ENCODE peak calls at places on chromosomes 3 and 15, in eight cellular contexts. Z, S, Y, L, A, B, M and J are unnamed samples.
A peak's percentile ranks its signal among the peaks of the same experiment; 100 is the strongest.

GRCh38 chr3:158918008-158918407 is 116.2 kb downstream of the MFSD1 start:
- DNase-seq in A (no peak), Y (peak; percentile 69), Z (peak; percentile 45), B (peak; percentile 11), M (peak; percentile 80), S (peak; percentile 74), L (no peak), J (peak; percentile 78)

GRCh38 chr3:114380233-114380645 is 86.4 kb downstream of the TIGIT start:
- DNase-seq in Z (no peak), M (peak; percentile 97), S (peak; percentile 95), L (peak; percentile 44), B (peak; percentile 81), A (no peak), Y (no peak), J (peak; percentile 93)

GRCh38 chr15:68310178-68310810 is 32.7 kb downstream of the FEM1B start:
- DNase-seq in B (peak; percentile 34), S (no peak), L (peak; percentile 41), A (no peak), Z (no peak), M (no peak), Y (no peak), J (no peak)

GRCh38 chr3:123032057-123032456 is 4.5 kb upstream of the SEMA5B start:
- DNase-seq in S (no peak), A (no peak), Y (no peak), M (no peak), B (no peak), L (no peak), Z (no peak), J (no peak)

GRCh38 chr3:158483701-158484100 is 87.3 kb upstream of the MLF1 start:
- DNase-seq in Y (no peak), B (no peak), M (no peak), A (no peak), Z (no peak), L (no peak), S (no peak), J (no peak)

GRCh38 chr3:170128977-170129431 is 52.5 kb downstream of the PHC3 start:
- DNase-seq in A (no peak), S (peak; percentile 19), B (no peak), Y (no peak), Z (no peak), M (peak; percentile 42), L (no peak), J (peak; percentile 46)

GRCh38 chr15:67048281-67049279 is 16.8 kb upstream of the SMAD3 start:
- DNase-seq in S (peak; percentile 87), M (peak; percentile 91), L (peak; percentile 72), A (no peak), Z (peak; percentile 97), Y (no peak), B (no peak), J (peak; percentile 95)

GRCh38 chr15:37926136-37926535 is 8.3 kb upstream of the TMCO5A start:
- DNase-seq in L (no peak), S (no peak), A (no peak), Z (no peak), Y (no peak), M (no peak), B (no peak), J (no peak)

GRCh38 chr3:143769663-143770062 is 78.6 kb downstream of the SLC9A9 start:
- DNase-seq in S (peak; percentile 31), Z (no peak), Y (no peak), L (no peak), B (no peak), M (peak; percentile 30), A (no peak), J (peak; percentile 78)

GRCh38 chr15:25674948-25675347 is 188.2 kb downstream of the ATP10A start:
- DNase-seq in B (no peak), L (peak; percentile 84), A (no peak), Y (no peak), S (no peak), M (no peak), Z (no peak), J (no peak)

GRCh38 chr3:33975463-33975862 is 177.0 kb downstream of the PDCD6IP start:
- DNase-seq in A (no peak), M (no peak), L (no peak), S (no peak), Z (no peak), B (no peak), Y (no peak), J (no peak)

GRCh38 chr3:33977227-33977626 is 178.8 kb downstream of the PDCD6IP start:
- DNase-seq in B (no peak), M (no peak), S (no peak), Z (no peak), Y (no peak), A (no peak), L (no peak), J (no peak)

GRCh38 chr3:33982269-33982798 is 183.9 kb downstream of the PDCD6IP start:
- DNase-seq in L (no peak), Y (no peak), M (no peak), A (no peak), Z (no peak), S (no peak), B (no peak), J (peak; percentile 32)

GRCh38 chr3:33980252-33980651 is 181.8 kb downstream of the PDCD6IP start:
- DNase-seq in M (peak; percentile 62), A (no peak), B (no peak), L (no peak), S (peak; percentile 38), Y (no peak), Z (peak; percentile 66), J (peak; percentile 80)
- TF ChIP-seq CTCF in M (peak; percentile 71), A (no peak), B (no peak), L (peak; percentile 55), S (peak; percentile 45), Y (no peak), Z (peak; percentile 86), J (peak; percentile 49)

DNA sequence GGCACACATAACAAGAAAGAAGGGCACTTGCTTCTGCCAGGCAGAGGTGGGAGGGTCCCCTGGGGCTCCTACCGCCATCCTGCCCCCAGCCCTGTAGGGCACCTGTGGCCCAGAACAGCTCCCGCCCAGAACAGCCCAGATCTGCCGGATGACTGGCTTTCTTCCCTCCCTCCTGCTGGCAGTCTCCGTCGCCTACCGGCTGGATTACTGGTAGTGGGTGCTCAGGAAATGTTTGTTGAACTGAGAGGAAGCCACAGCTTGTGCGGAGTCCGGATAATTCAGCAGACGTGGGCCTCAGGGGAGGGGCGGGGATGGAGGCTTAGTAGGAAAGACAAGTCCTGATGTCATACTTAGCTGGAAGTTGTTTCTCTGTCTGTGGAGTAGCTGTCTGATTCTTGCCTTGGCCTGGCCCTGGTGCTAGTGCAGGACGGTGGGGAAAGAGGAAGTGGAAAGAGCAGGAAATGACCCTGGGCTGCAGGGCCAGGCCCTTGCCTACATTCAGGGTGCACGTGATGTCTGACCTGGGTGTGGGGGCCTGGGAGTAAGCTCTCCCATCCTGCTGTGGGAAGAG is 6.7 kb downstream of the CCDC9B start:
- DNase-seq in A (no peak), Y (peak; percentile 48), B (peak; percentile 85), Z (no peak), L (peak; percentile 78), M (peak; percentile 75), S (peak; percentile 66), J (no peak)
- TF ChIP-seq CTCF in A (no peak), Y (no peak), B (no peak), Z (no peak), L (no peak), M (no peak), S (no peak), J (no peak)

DNA sequence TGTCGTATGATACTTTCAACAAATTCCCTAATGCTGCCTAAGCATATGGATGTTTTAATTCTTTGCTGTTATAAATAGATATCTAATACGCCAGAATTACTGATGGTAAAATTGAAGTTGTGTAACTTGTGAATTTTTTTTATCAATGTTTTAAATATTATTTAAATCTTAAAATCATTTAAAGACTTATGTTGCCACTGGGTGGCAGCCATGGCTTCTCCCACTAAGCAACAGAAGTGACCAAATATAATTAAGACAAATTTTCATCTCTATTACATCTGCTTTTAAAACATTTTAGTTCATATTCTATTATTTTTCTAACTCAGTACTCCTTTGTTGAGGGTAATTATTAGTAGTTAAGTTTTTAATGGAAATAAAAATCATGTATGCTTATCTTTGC is 8.1 kb upstream of the IL20RB start:
- DNase-seq in L (no peak), A (no peak), M (no peak), Z (no peak), S (no peak), B (no peak), Y (no peak), J (peak; percentile 61)
- TF ChIP-seq CTCF in L (no peak), A (no peak), M (peak; percentile 22), Z (no peak), S (no peak), B (no peak), Y (no peak), J (no peak)

GRCh38 chr15:72783563-72784232 is at the start of gene ADPGK:
- DNase-seq in M (peak; percentile 89), Y (peak; percentile 95), B (peak; percentile 88), Z (peak; percentile 73), L (peak; percentile 86), A (peak; percentile 100), S (peak; percentile 84), J (peak; percentile 98)

GRCh38 chr15:72782993-72783562 is 480 bp downstream of the ADPGK start:
- DNase-seq in L (peak; percentile 38), B (peak; percentile 44), M (no peak), A (no peak), S (no peak), Z (no peak), Y (no peak), J (no peak)

GRCh38 chr15:72786244-72786641 is 2.7 kb upstream of the ADPGK start:
- DNase-seq in S (no peak), Y (no peak), Z (no peak), L (no peak), A (no peak), B (no peak), M (no peak), J (no peak)

GRCh38 chr15:72785452-72786243 is 2.1 kb upstream of the ADPGK start:
- DNase-seq in M (peak; percentile 78), L (no peak), Z (no peak), A (no peak), B (no peak), Y (no peak), S (peak; percentile 66), J (peak; percentile 60)

DNA sequence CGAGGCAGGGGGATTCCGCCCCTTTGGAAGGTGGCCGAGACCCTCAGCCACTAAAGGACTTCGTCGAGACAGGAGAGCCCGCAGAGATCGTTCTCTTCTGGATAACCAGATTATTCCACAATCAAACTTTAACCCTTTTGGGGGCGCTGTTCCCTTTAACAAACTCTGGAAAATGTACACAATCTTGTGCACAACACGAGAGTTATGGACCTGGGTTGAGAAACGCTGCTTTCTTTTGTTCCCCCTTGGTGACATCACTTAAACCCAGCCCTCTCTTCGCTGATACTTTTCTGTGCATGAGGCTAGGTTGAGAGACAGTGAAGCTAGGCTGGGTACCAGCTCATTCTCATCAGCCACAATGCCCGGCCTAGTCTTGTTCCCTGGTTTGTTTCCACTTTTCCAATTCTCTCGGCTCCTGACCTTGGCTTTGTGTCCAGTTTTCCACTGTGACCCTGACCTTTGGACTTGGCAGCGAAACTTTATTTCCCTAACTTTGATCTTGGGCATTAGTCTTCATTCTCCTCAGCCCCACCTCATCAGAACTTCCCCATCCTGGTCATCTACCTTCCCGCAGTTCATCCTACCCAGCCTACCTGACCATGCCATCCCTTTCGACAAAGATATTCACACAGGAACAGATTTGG is 797 bp upstream of the ADPGK start:
- DNase-seq in A (no peak), Z (peak; percentile 62), B (peak; percentile 70), M (peak; percentile 78), S (peak; percentile 74), L (no peak), Y (peak; percentile 64), J (peak; percentile 89)
- TF ChIP-seq CTCF in A (no peak), Z (peak; percentile 51), B (no peak), M (peak; percentile 52), S (peak; percentile 67), L (peak; percentile 35), Y (peak; percentile 83), J (peak; percentile 17)

GRCh38 chr3:20930034-20930433 is 744.0 kb upstream of the SGO1 start:
- DNase-seq in S (no peak), B (no peak), M (peak; percentile 15), L (no peak), Z (no peak), A (no peak), Y (peak; percentile 26), J (no peak)
- TF ChIP-seq CTCF in S (peak; percentile 35), B (peak; percentile 8), M (no peak), L (no peak), Z (peak; percentile 51), A (no peak), Y (no peak), J (peak; percentile 38)